ENCODE peak calls at places on chromosome 4, in nine cellular contexts. V is ovary, E is transverse colon, K is tibial nerve, I is SK-N-SH, X is sigmoid colon, Q is suprapubic skin, G is K562, R is stomach. N is an unnamed sample.

GRCh38 chr4:67401902-67402301 is 143.4 kb downstream of the CENPC start:
- DNase-seq in V (no peak), E (no peak), K (no peak), I (no peak), X (no peak), Q (no peak), G (peak; percentile 24), R (no peak), N (no peak)

GRCh38 chr4:19512086-19512485 is 739.6 kb upstream of the SLIT2 start:
- DNase-seq in V (no peak), E (no peak), K (no peak), I (no peak), X (no peak), Q (no peak), G (no peak), R (no peak), N (no peak)

GRCh38 chr4:86831262-86832090 is 17.7 kb downstream of the SLC10A6 start:
- DNase-seq in V (peak; percentile 56), E (peak; percentile 9), K (no peak), I (no peak), X (no peak), Q (no peak), G (no peak), R (no peak), N (no peak)

GRCh38 chr4:6352031-6352763 is 82.5 kb downstream of the WFS1 start:
- DNase-seq in V (no peak), E (no peak), K (no peak), I (no peak), X (no peak), Q (no peak), G (no peak), R (no peak), N (no peak)

GRCh38 chr4:118723369-118723768 is 38.2 kb downstream of the METTL14 start:
- DNase-seq in V (no peak), E (no peak), K (no peak), I (no peak), X (no peak), Q (no peak), G (no peak), R (no peak), N (no peak)

GRCh38 chr4:37964734-37965457 is 4.7 kb downstream of the PTTG2 start:
- DNase-seq in V (no peak), E (no peak), K (no peak), I (no peak), X (no peak), Q (no peak), G (no peak), R (no peak), N (no peak)

GRCh38 chr4:72295966-72296557 is 264.3 kb downstream of the NPFFR2 start:
- DNase-seq in V (no peak), E (no peak), K (no peak), I (peak; percentile 48), X (no peak), Q (no peak), G (peak; percentile 34), R (no peak), N (no peak)

GRCh38 chr4:155419266-155419665 is 42.5 kb upstream of the MAP9 start:
- DNase-seq in V (no peak), E (no peak), K (no peak), I (no peak), X (no peak), Q (no peak), G (no peak), R (no peak), N (no peak)

GRCh38 chr4:80156410-80156809 is 40.9 kb upstream of the PRDM8 start:
- DNase-seq in V (no peak), E (no peak), K (no peak), I (no peak), X (no peak), Q (no peak), G (no peak), R (no peak), N (no peak)

GRCh38 chr4:176467011-176467410 is 147.2 kb downstream of the SPCS3 start:
- DNase-seq in V (no peak), E (no peak), K (no peak), I (no peak), X (no peak), Q (no peak), G (no peak), R (no peak), N (no peak)

GRCh38 chr4:188297873-188298272 is 158.6 kb downstream of the TRIML1 start:
- DNase-seq in V (no peak), E (no peak), K (no peak), I (no peak), X (no peak), Q (no peak), G (no peak), R (no peak), N (no peak)

GRCh38 chr4:76687730-76688441 is 210.1 kb downstream of the SOWAHB start:
- DNase-seq in V (no peak), E (no peak), K (no peak), I (peak; percentile 52), X (no peak), Q (no peak), G (peak; percentile 44), R (no peak), N (no peak)

GRCh38 chr4:15238720-15239119 is 189.1 kb upstream of the C1QTNF7 start:
- DNase-seq in V (peak; percentile 39), E (no peak), K (no peak), I (peak; percentile 65), X (no peak), Q (no peak), G (peak; percentile 41), R (no peak), N (peak; percentile 37)

GRCh38 chr4:134762053-134762452 is 560.5 kb upstream of the PABPC4L start:
- DNase-seq in V (no peak), E (no peak), K (no peak), I (peak; percentile 4), X (no peak), Q (no peak), G (no peak), R (no peak), N (no peak)

GRCh38 chr4:186935881-186936280 is 212.2 kb upstream of the FAT1 start:
- DNase-seq in V (no peak), E (no peak), K (no peak), I (no peak), X (no peak), Q (no peak), G (no peak), R (no peak), N (no peak)

GRCh38 chr4:142091085-142091513 is 454.7 kb downstream of the IL15 start:
- DNase-seq in V (no peak), E (no peak), K (no peak), I (no peak), X (no peak), Q (no peak), G (no peak), R (no peak), N (no peak)

GRCh38 chr4:79651516-79651915 is 243.5 kb upstream of the GK2 start:
- DNase-seq in V (no peak), E (no peak), K (no peak), I (no peak), X (no peak), Q (no peak), G (no peak), R (no peak), N (no peak)

DNA sequence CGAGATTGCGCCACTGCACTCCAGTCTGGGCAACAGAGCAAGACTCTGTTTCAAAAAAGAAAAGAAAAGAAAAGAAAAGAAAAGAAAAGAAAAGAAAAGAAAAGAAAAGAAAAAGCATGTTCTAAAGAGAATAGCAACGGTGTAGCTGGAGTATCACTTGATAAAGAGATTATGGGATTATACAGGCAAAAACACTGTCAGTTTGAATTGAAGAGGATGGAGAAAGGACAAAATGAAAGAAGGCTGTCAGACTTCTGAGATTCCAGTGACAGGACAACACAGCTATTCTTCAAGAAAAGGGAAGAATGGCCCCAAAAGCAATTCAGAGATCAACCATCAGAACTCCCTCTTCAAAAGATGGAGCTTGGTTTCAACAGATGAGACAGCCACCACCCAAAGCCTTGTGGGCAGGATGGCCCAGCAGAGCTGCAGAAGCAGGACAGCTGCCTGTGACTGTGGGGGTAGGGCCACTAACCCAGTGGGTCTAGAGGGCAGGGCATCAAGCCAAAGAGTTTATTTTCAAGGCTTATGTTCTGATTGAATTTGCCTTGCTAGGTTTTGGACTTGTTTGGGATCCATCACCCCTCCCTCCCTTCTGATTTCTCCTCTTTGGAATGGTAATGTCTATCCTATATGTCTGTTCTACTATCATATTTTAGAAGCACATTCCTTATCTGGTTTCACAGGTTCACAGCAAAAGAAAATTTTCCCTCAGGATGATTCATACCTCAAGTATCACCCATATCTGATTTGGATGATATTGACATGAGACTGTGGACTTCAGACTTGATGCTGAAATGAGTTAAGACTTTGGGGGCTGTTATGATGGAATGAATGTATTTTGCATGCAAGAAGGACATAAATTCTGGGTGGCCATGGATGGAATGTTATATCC is 17.5 kb downstream of the RFC1 start:
- DNase-seq in V (no peak), E (no peak), K (no peak), I (no peak), X (no peak), Q (no peak), G (peak; percentile 16), R (no peak), N (no peak)
- TF ChIP-seq EP300 in V (no peak), E (no peak), K (no peak), I (peak; percentile 14), X (no peak), Q (no peak), G (no peak), R (no peak), N (no peak)

DNA sequence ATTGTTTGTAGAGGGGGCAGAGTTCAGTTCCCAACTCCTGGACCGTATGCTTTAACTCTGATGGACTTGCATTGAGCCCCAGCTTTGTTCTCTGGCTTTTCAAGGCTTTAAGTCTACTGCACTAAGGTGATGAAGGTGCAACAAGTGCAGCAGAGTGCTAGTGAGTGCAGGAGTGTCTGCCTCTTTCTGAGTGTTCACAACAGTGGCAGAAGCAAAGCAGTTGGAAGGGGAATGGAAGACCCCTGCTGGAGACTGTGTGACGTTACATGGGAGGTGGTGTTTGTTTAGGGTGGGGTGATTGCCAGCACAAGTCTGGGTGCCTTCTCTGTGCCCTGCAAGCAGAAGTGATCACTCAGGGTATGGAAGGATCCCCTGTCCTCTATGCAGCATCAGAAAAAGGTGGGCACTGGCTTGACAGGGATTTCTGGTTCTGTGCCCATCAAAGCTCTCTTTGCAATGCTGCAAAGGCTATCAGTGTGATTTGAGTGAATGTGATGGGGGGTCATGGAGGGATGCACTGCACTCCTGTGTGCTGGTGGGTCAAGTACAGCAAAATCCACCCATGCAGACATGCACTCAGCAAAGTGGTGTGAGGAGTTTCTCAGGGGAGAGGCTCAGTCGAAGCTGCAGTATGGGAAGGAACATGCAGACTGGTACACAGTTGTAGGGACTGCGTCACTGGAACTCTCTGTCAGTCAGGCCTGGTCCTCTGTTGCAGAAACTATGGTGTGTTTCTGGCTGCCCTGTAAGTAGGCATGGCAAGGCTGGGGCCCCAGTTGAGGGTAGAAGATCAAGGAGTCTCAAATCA is 70.9 kb upstream of the UGT2B7 start:
- DNase-seq in V (no peak), E (peak; percentile 15), K (no peak), I (no peak), X (no peak), Q (no peak), G (no peak), R (no peak), N (no peak)
- H3K27me3 ChIP-seq in V (no peaks in the 10 kb centered on the region), E (no peaks in the 10 kb centered on the region), K (no peaks in the 10 kb centered on the region), I (peaks cover 9% of the 10 kb centered on the region), X (no peaks in the 10 kb centered on the region), Q (no peaks in the 10 kb centered on the region), G (no peaks in the 10 kb centered on the region), R (no peaks in the 10 kb centered on the region), N (no peaks in the 10 kb centered on the region)

GRCh38 chr4:11028334-11028733 is 343.8 kb upstream of the CLNK start:
- DNase-seq in V (no peak), E (no peak), K (no peak), I (no peak), X (no peak), Q (no peak), G (no peak), R (no peak), N (no peak)
- H3K27ac ChIP-seq in V (no peak overlapping the region), E (no peak overlapping the region), K (no peak overlapping the region), I (no peak overlapping the region), X (no peak overlapping the region), Q (no peak overlapping the region), G (no peak overlapping the region), R (no peak overlapping the region), N (no peak overlapping the region)

GRCh38 chr4:2914220-2915126 is 48.7 kb downstream of the NOP14 start:
- DNase-seq in V (no peak), E (no peak), K (no peak), I (no peak), X (no peak), Q (peak; percentile 45), G (no peak), R (no peak), N (peak; percentile 64)
- TF ChIP-seq EP300 in V (no peak), E (no peak), K (no peak), I (no peak), X (no peak), Q (no peak), G (no peak), R (no peak), N (peak; percentile 26)